ENCODE peak calls at places on chromosome 18, in seven cellular contexts. One of them, this sample, is unnamed. For H3K4me1, the result is how much of the 10 kb centered on the place peaks cover.

GRCh38 chr18:54945726-54946125 is 13.5 kb downstream of the CCDC68 start:
- DNase-seq in transverse colon: no peak
- DNase-seq in suprapubic skin: no peak
- DNase-seq in stomach: no peak
- DNase-seq in A549: no peak
- DNase-seq in sigmoid colon: no peak
- DNase-seq in tibial nerve: no peak
- DNase-seq in this sample: no peak

GRCh38 chr18:8375899-8376512 is 233.2 kb upstream of the RAB12 start:
- DNase-seq in suprapubic skin: no peak
- DNase-seq in A549: no peak
- DNase-seq in tibial nerve: no peak
- DNase-seq in sigmoid colon: no peak
- DNase-seq in stomach: no peak
- DNase-seq in transverse colon: no peak
- DNase-seq in this sample: no peak

GRCh38 chr18:54607213-54607934 is 16.3 kb downstream of the DYNAP start:
- DNase-seq in suprapubic skin: no peak
- DNase-seq in stomach: peak
- DNase-seq in transverse colon: peak
- DNase-seq in tibial nerve: no peak
- DNase-seq in sigmoid colon: no peak
- DNase-seq in A549: peak
- DNase-seq in this sample: no peak

GRCh38 chr18:26103579-26103978 is 13.2 kb upstream of the SS18 start:
- DNase-seq in transverse colon: peak
- DNase-seq in stomach: no peak
- DNase-seq in A549: peak
- DNase-seq in tibial nerve: no peak
- DNase-seq in suprapubic skin: no peak
- DNase-seq in sigmoid colon: no peak
- DNase-seq in this sample: no peak

GRCh38 chr18:54479365-54479764 is 111.7 kb upstream of the DYNAP start:
- DNase-seq in transverse colon: no peak
- DNase-seq in sigmoid colon: no peak
- DNase-seq in stomach: no peak
- DNase-seq in tibial nerve: no peak
- DNase-seq in A549: no peak
- DNase-seq in suprapubic skin: no peak
- DNase-seq in this sample: no peak

GRCh38 chr18:10040287-10041011 is 126.6 kb downstream of the VAPA start:
- DNase-seq in sigmoid colon: no peak
- DNase-seq in transverse colon: no peak
- DNase-seq in suprapubic skin: no peak
- DNase-seq in tibial nerve: no peak
- DNase-seq in A549: no peak
- DNase-seq in stomach: peak
- DNase-seq in this sample: peak

GRCh38 chr18:26549103-26549485 is 741 bp upstream of the KCTD1 start:
- DNase-seq in tibial nerve: peak
- DNase-seq in sigmoid colon: peak
- DNase-seq in A549: peak
- DNase-seq in suprapubic skin: peak
- DNase-seq in transverse colon: peak
- DNase-seq in stomach: peak
- DNase-seq in this sample: peak

GRCh38 chr18:39596216-39596615 is 2030.6 kb upstream of the CELF4 start:
- DNase-seq in stomach: no peak
- DNase-seq in sigmoid colon: no peak
- DNase-seq in suprapubic skin: no peak
- DNase-seq in transverse colon: no peak
- DNase-seq in tibial nerve: no peak
- DNase-seq in A549: no peak
- DNase-seq in this sample: no peak

GRCh38 chr18:25876334-25876979 is 214.0 kb downstream of the SS18 start:
- DNase-seq in A549: no peak
- DNase-seq in transverse colon: no peak
- DNase-seq in stomach: no peak
- DNase-seq in suprapubic skin: no peak
- DNase-seq in sigmoid colon: no peak
- DNase-seq in tibial nerve: no peak
- DNase-seq in this sample: no peak

GRCh38 chr18:27185025-27185763 is at the start of gene CHST9:
- DNase-seq in A549: no peak
- DNase-seq in suprapubic skin: no peak
- DNase-seq in transverse colon: no peak
- DNase-seq in tibial nerve: no peak
- DNase-seq in sigmoid colon: no peak
- DNase-seq in stomach: peak
- DNase-seq in this sample: no peak

DNA sequence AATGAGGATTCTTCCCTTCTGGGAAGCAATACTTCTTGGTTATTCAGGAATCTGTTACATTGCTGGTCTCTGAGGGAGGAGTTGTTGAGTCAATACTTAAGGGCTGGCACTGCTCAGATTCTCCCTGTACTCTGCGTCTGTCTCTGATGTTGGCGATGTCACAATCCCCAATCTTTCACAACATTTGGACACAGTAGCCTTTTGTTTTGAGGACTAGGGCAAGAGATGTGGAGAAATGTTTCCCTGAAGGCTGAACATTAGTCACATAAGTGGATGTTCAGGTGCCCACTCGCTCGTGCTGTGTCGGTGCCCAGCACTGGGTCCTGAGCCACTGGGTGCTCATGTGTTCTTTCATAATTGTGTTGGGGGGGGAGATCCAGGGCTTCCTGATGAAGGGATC is 55.0 kb downstream of the MAPK4 start:
- DNase-seq in tibial nerve: peak
- DNase-seq in stomach: no peak
- DNase-seq in suprapubic skin: peak
- DNase-seq in sigmoid colon: no peak
- DNase-seq in A549: peak
- DNase-seq in transverse colon: no peak
- DNase-seq in this sample: no peak
- TF ChIP-seq EP300 in tibial nerve: peak
- TF ChIP-seq EP300 in stomach: no peak
- TF ChIP-seq EP300 in suprapubic skin: no peak
- TF ChIP-seq EP300 in sigmoid colon: no peak
- TF ChIP-seq EP300 in A549: no peak
- TF ChIP-seq EP300 in transverse colon: no peak
- TF ChIP-seq EP300 in this sample: no peak

DNA sequence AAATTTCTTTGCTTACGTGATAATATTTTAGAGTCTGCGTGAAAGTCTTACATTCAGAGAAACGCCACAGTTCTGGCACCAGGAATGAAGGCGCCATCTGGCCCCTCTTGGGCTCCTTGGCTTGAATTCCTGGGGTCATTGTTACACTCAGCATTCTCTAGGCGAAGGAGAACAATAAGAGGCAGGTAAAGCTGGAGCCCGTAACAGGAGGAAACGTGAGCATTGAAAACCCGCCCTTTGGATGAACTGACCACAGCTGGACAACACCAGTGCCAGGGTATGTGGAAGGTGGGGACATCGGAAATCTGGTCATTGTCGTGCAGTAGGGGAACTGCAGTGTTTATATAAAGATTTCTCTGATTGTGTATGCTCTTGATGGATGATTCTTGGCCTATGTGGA is 144.8 kb downstream of the RNF152 start:
- DNase-seq in suprapubic skin: no peak
- DNase-seq in tibial nerve: no peak
- DNase-seq in stomach: no peak
- DNase-seq in A549: no peak
- DNase-seq in sigmoid colon: no peak
- DNase-seq in transverse colon: no peak
- DNase-seq in this sample: no peak
- H3K27ac ChIP-seq in suprapubic skin: no peak
- H3K27ac ChIP-seq in tibial nerve: no peak
- H3K27ac ChIP-seq in stomach: no peak
- H3K27ac ChIP-seq in A549: no peak
- H3K27ac ChIP-seq in sigmoid colon: no peak
- H3K27ac ChIP-seq in transverse colon: no peak
- H3K27ac ChIP-seq in this sample: no peak

GRCh38 chr18:13582283-13582682 is 144.1 kb downstream of the FAM210A start:
- DNase-seq in suprapubic skin: no peak
- DNase-seq in sigmoid colon: no peak
- DNase-seq in tibial nerve: no peak
- DNase-seq in transverse colon: no peak
- DNase-seq in A549: no peak
- DNase-seq in stomach: no peak
- DNase-seq in this sample: no peak

GRCh38 chr18:13581496-13581895 is 144.9 kb downstream of the FAM210A start:
- DNase-seq in suprapubic skin: no peak
- DNase-seq in transverse colon: no peak
- DNase-seq in stomach: no peak
- DNase-seq in A549: no peak
- DNase-seq in sigmoid colon: no peak
- DNase-seq in tibial nerve: no peak
- DNase-seq in this sample: no peak

GRCh38 chr18:13581055-13581454 is 145.3 kb downstream of the FAM210A start:
- DNase-seq in A549: no peak
- DNase-seq in sigmoid colon: no peak
- DNase-seq in tibial nerve: no peak
- DNase-seq in stomach: no peak
- DNase-seq in transverse colon: no peak
- DNase-seq in suprapubic skin: no peak
- DNase-seq in this sample: no peak

GRCh38 chr18:13579874-13580273 is 146.5 kb downstream of the FAM210A start:
- DNase-seq in suprapubic skin: no peak
- DNase-seq in transverse colon: no peak
- DNase-seq in stomach: no peak
- DNase-seq in tibial nerve: no peak
- DNase-seq in sigmoid colon: no peak
- DNase-seq in A549: no peak
- DNase-seq in this sample: no peak

GRCh38 chr18:13580351-13580750 is 146.0 kb downstream of the FAM210A start:
- DNase-seq in A549: no peak
- DNase-seq in transverse colon: no peak
- DNase-seq in tibial nerve: no peak
- DNase-seq in stomach: no peak
- DNase-seq in sigmoid colon: no peak
- DNase-seq in suprapubic skin: no peak
- DNase-seq in this sample: no peak
- H3K4me1 ChIP-seq in A549: under half
- H3K4me1 ChIP-seq in transverse colon: under half
- H3K4me1 ChIP-seq in tibial nerve: under half
- H3K4me1 ChIP-seq in stomach: under half
- H3K4me1 ChIP-seq in sigmoid colon: under half
- H3K4me1 ChIP-seq in suprapubic skin: under half
- H3K4me1 ChIP-seq in this sample: under half

DNA sequence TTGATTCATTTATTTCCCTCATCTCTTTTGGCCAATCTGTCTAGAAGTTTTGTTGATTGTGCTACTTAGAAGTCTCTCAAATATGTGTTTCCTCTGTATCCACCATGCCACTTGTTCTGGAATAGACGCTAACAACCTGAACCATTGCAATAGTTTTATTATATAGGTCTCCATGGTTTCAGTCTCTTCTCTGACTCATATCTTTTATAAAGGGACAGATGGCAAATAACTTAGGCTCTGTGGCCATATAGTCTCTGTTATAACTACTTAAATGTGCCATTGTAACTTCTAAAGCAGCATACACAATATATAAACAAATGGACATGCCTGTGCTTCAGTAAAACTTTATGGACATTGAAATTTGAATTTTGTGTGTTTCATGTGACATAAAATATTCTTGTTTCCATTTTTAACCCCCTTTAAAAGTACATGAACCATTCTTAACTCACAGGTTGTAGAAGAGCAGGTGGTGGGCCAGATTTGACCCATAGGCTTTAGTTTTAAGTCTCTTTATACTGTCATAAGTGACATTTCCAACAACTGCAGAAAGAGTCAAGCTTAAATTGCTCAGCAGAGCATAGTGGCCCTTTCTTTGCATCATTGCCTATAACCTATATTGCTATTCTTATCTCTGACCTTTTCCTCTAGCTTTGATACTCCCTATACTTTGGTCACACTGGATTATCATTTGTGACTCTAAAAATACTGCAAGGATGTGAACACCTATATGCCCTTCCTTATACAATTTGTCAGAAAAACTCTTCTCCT is 123.8 kb downstream of the MC4R start:
- DNase-seq in transverse colon: no peak
- DNase-seq in stomach: no peak
- DNase-seq in tibial nerve: no peak
- DNase-seq in sigmoid colon: no peak
- DNase-seq in suprapubic skin: no peak
- DNase-seq in A549: no peak
- DNase-seq in this sample: no peak
- TF ChIP-seq EP300 in transverse colon: no peak
- TF ChIP-seq EP300 in stomach: no peak
- TF ChIP-seq EP300 in tibial nerve: no peak
- TF ChIP-seq EP300 in sigmoid colon: no peak
- TF ChIP-seq EP300 in suprapubic skin: no peak
- TF ChIP-seq EP300 in A549: no peak
- TF ChIP-seq EP300 in this sample: no peak

DNA sequence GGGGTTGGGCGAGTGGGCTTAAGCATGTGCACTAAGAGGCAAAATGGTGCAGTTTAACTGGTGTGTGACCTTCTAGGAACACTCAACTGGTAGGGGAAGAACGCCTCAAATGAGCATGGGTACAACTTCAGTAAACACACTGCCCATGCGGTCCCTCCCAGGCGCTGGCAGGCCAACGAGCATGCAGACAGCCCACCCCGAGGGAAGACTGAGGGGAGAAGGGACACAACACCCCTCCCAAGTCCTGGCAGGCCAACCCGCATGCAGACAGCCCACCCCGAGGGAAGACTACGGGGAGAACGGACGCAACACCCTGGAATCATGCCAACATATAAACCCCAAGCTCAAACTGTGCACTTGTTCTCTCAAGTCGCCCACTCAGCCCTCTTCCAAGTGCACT is 456.0 kb downstream of the FBXO15 start:
- DNase-seq in tibial nerve: no peak
- DNase-seq in A549: no peak
- DNase-seq in suprapubic skin: no peak
- DNase-seq in sigmoid colon: no peak
- DNase-seq in stomach: no peak
- DNase-seq in transverse colon: no peak
- DNase-seq in this sample: no peak
- H3K27ac ChIP-seq in tibial nerve: no peak
- H3K27ac ChIP-seq in A549: no peak
- H3K27ac ChIP-seq in suprapubic skin: no peak
- H3K27ac ChIP-seq in sigmoid colon: no peak
- H3K27ac ChIP-seq in stomach: no peak
- H3K27ac ChIP-seq in transverse colon: no peak
- H3K27ac ChIP-seq in this sample: no peak

This sample was measured in ovary.